ENCODE peak calls at places on chromosomes 16 and 17, in seven cellular contexts. B is lower lobe of right lung, O is psoas muscle, P is stomach, I is GM23338, A is GM12865, D is fibroblast of mammary gland. H is an unnamed sample.

GRCh38 chr16:30778549-30779244 is 8.3 kb downstream of the ZNF629 start:
- DNase-seq in B (no peak), O (peak), P (no peak), I (peak), A (peak), D (peak), H (no peak)

GRCh38 chr17:10126554-10127493 is 71.6 kb downstream of the GAS7 start:
- DNase-seq in B (no peak), O (peak), P (no peak), I (peak), A (no peak), D (peak), H (no peak)

GRCh38 chr17:58324409-58325288 is 3.9 kb downstream of the TSPOAP1 start:
- DNase-seq in B (peak), O (no peak), P (peak), I (peak), A (peak), D (no peak), H (no peak)

GRCh38 chr16:55898592-55898991 is 23.4 kb upstream of the CES5A start:
- DNase-seq in B (no peak), O (no peak), P (no peak), I (no peak), A (no peak), D (no peak), H (peak)

GRCh38 chr17:79851461-79851817 is 12.2 kb upstream of the CBX4 start:
- DNase-seq in B (peak), O (no peak), P (peak), I (no peak), A (no peak), D (no peak), H (peak)

GRCh38 chr16:85146922-85147651 is 34.8 kb upstream of the CIBAR2 start:
- DNase-seq in B (no peak), O (no peak), P (no peak), I (no peak), A (no peak), D (no peak), H (no peak)

GRCh38 chr17:46766493-46767491 is 51.7 kb downstream of the WNT3 start:
- DNase-seq in B (no peak), O (no peak), P (peak), I (no peak), A (no peak), D (no peak), H (no peak)

GRCh38 chr16:4297480-4297879 is 18.4 kb upstream of the GLIS2 start:
- DNase-seq in B (no peak), O (no peak), P (no peak), I (no peak), A (no peak), D (no peak), H (no peak)

GRCh38 chr16:50193594-50193993 is 40.5 kb downstream of the TENT4B start:
- DNase-seq in B (no peak), O (no peak), P (no peak), I (no peak), A (no peak), D (no peak), H (no peak)

GRCh38 chr17:64575431-64575830 is 68.7 kb downstream of the CEP95 start:
- DNase-seq in B (no peak), O (no peak), P (no peak), I (no peak), A (no peak), D (no peak), H (no peak)

GRCh38 chr16:1565083-1565805 is 31.8 kb downstream of the TMEM204 start:
- DNase-seq in B (no peak), O (no peak), P (no peak), I (no peak), A (no peak), D (no peak), H (no peak)

GRCh38 chr17:9907883-9908648 is 3.0 kb upstream of the RCVRN start:
- DNase-seq in B (no peak), O (no peak), P (no peak), I (no peak), A (no peak), D (no peak), H (no peak)

GRCh38 chr16:31269541-31269940 is 9.8 kb downstream of the ITGAM start:
- DNase-seq in B (no peak), O (no peak), P (no peak), I (no peak), A (no peak), D (no peak), H (no peak)

GRCh38 chr17:81821147-81821546 is 11.9 kb downstream of the MCRIP1 start:
- DNase-seq in B (no peak), O (no peak), P (no peak), I (no peak), A (no peak), D (no peak), H (no peak)

GRCh38 chr17:49252148-49252682 is 21.6 kb upstream of the PHOSPHO1 start:
- DNase-seq in B (peak), O (peak), P (no peak), I (no peak), A (no peak), D (peak), H (no peak)

GRCh38 chr16:74605746-74606520 is 981 bp downstream of the GLG1 start:
- DNase-seq in B (no peak), O (no peak), P (no peak), I (no peak), A (no peak), D (no peak), H (no peak)

GRCh38 chr17:48704521-48704920 is 17.8 kb downstream of the PRAC1 start:
- DNase-seq in B (no peak), O (no peak), P (no peak), I (no peak), A (no peak), D (no peak), H (no peak)

GRCh38 chr16:72285728-72286127 is 113.8 kb upstream of the PMFBP1 start:
- DNase-seq in B (no peak), O (no peak), P (no peak), I (no peak), A (no peak), D (peak), H (no peak)

GRCh38 chr17:6147054-6147453 is 76.9 kb downstream of the WSCD1 start:
- DNase-seq in B (no peak), O (no peak), P (no peak), I (no peak), A (no peak), D (no peak), H (no peak)

GRCh38 chr16:58882292-58882691 is 148.2 kb upstream of the GOT2 start:
- DNase-seq in B (no peak), O (no peak), P (no peak), I (no peak), A (peak), D (no peak), H (no peak)

GRCh38 chr17:20203761-20204263 is 194.7 kb downstream of the SPECC1 start:
- DNase-seq in B (no peak), O (no peak), P (no peak), I (no peak), A (peak), D (peak), H (no peak)

GRCh38 chr16:65895486-65895885 is 471.0 kb upstream of the CDH5 start:
- DNase-seq in B (no peak), O (no peak), P (no peak), I (no peak), A (no peak), D (no peak), H (no peak)

GRCh38 chr17:31754239-31754945 is 104.7 kb downstream of the COPRS start:
- DNase-seq in B (no peak), O (no peak), P (no peak), I (no peak), A (no peak), D (peak), H (no peak)

GRCh38 chr16:1054660-1055556 is 17.6 kb upstream of the SSTR5 start:
- DNase-seq in B (peak), O (peak), P (peak), I (peak), A (peak), D (peak), H (no peak)

DNA sequence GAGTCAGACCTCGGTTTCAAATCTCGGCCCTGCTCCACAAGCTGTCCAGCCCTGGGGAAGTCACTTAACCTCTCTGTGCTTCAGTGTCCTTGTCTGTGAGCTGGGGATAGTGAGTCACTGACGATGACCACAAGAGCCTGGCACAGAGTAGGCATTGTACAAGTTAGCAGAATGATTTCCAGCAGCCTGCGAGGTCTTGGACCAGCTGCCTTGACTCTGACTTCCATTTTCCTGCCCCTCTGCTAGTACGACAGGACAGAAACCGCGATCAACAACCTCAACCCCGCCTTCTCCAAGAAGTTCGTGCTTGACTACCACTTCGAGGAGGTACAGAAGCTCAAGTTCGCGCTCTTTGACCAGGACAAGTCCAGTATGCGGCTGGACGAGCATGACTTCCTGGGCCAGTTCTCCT is 20.7 kb downstream of the CPNE2 start:
- DNase-seq in B (no peak), O (no peak), P (no peak), I (no peak), A (peak), D (peak), H (no peak)
- TF ChIP-seq CTCF in B (no peak), O (no peak), P (no peak), I (no peak), A (no peak), D (no peak), H (no peak)

GRCh38 chr17:78678220-78678554 is 101.0 kb upstream of the DNAH17 start:
- DNase-seq in B (no peak), O (peak), P (no peak), I (no peak), A (no peak), D (no peak), H (no peak)

GRCh38 chr17:78677303-78678219 is 100.4 kb upstream of the DNAH17 start:
- DNase-seq in B (no peak), O (peak), P (no peak), I (no peak), A (no peak), D (no peak), H (no peak)

GRCh38 chr17:78675316-78675616 is 98.1 kb upstream of the DNAH17 start:
- DNase-seq in B (no peak), O (no peak), P (no peak), I (no peak), A (no peak), D (no peak), H (peak)

GRCh38 chr17:78675836-78676235 is 98.6 kb upstream of the DNAH17 start:
- DNase-seq in B (no peak), O (no peak), P (no peak), I (no peak), A (no peak), D (no peak), H (peak)

GRCh38 chr17:78676415-78677302 is 99.5 kb upstream of the DNAH17 start:
- DNase-seq in B (no peak), O (no peak), P (no peak), I (no peak), A (no peak), D (no peak), H (peak)
- H3K4me3 ChIP-seq in B (no peak), O (no peak), P (no peak), I (no peak), A (no peak), D (no peak), H (no peak)

DNA sequence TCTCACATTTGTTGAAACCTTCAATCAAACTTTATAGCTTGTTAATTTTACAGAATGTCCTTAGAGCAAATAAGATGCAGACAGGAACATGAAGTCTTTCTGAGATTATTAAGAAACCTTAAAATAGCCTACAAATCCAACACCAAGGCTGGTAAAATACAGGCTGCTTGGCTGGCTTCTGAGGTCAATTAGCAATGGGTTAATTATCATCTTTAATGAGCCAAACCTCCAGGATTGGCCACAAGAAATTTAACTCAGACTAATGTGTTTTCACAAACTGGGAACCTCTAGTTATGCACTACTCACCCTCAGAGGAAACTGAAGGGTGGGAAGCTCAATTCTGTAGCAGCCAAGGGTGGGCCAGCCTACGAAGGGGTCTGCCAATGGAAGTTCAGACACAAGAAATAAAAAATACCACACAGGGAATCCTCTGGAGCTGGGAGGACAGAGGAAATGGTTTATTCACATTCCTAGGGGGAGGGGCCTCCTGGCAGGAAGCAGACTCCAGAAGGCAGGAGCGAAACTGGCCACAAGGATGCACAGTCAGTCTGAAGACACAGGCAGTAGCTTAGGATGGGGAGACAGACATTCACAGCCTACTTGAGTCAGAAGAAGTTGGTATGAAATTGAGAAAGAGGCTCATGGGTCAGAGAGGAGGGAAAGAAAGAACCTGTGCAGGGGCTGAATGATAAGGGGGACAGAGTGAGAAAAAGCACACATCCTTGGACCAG is 36.1 kb downstream of the HIC1 start:
- DNase-seq in B (no peak), O (peak), P (no peak), I (peak), A (peak), D (peak), H (no peak)
- TF ChIP-seq CTCF in B (peak), O (peak), P (no peak), I (peak), A (no peak), D (peak), H (no peak)

DNA sequence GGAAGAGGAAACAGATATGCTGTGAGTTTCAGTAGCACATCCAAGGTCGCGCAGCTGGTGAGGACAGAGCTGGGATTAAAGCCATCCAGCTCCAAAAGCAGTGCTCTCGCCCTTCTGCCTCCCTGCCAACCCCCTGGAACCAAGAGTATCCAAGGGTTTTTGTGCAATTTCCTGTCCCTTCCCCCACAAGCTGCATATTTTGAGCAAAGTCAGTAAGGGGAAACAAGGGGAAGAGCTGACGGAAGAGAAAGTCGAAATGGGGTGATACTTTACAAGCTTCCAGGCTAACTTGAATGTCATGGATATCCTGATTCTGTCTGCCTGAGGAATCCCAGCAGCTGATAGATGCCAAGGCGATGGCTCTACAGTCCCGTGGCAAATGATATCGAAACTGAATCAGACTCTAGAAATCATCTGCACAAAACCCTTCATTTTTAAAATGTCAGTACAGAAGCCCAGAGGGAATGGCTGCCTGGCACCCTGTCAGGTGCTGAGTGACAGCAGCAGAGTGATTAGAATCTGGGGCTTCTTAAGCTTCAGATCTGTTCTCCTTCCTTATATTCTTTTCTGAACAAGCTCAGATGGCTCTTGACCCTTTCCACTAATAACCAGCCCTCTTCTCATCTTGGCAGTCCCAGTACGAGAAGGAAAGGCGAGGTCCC is 42.9 kb upstream of the TEKT3 start:
- DNase-seq in B (no peak), O (peak), P (no peak), I (peak), A (no peak), D (peak), H (no peak)
- H3K4me3 ChIP-seq in B (peak), O (peak), P (no peak), I (no peak), A (no peak), D (peak), H (peak)

DNA sequence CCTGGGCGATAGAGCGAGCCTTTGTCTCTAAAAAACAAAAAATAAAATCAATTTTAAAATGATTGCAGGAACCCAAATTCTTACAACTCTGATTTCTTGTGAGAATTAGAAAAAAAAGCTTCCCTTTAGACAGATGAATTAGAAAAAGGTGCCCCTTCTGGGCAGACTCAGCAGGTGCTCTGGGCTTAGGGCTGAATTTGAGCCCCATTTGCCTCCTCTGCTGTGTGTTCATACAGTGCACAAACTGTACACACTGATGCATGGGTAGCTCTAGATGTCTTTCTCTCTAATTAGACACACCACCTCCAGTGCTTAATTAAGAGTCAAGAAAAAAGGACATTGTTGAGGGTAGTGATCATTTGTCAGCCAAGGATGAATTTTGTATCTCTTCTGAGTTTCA is 38.5 kb upstream of the NOL11 start:
- DNase-seq in B (no peak), O (no peak), P (no peak), I (no peak), A (peak), D (no peak), H (no peak)
- TF ChIP-seq CTCF in B (no peak), O (no peak), P (no peak), I (no peak), A (peak), D (no peak), H (no peak)

DNA sequence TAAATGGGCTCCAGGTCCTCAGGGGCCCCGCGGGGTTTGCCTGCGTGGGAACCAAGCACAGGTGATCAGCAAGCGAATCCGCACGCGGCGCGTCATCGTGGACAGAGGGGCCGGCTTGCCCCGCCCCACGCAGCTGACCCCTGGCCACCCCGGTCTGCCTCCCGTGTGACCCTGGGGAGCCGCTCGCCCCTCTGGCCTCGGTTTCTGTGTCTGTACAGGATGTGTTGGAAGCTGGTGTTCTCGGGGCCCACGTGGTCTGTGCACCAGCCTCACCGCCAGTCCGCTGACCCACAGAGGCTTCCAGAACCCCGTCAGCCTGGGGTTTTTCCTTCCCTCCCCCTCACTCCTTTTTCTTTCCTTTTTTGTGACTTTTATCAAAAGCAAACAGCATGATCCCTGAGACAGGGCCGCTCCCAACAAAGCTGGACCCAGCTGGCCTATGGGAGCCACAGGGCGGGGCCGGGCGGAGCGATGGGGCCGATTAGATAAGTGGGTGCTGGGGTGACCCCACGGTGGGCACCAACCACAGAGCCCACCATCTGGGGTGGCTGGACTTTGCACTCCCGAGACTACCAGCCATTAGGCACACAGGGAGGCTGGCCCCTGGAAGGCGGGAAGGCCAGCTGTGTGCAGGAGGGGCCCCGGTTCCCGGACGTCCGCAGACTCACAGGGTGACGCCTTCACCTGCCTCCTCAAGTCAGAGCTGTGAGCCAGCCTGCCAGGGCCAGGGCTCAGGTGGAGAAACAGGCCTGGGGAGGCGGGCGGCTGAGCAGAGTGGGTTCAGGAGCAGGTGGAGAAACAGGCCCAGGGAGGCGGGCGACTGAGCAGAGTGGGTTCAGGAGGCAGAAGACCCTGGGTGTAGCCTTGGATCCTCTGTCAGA is 56.0 kb downstream of the ZFPM1 start:
- DNase-seq in B (no peak), O (no peak), P (peak), I (no peak), A (no peak), D (no peak), H (no peak)
- H3K4me3 ChIP-seq in B (no peak), O (no peak), P (no peak), I (no peak), A (no peak), D (no peak), H (no peak)

GRCh38 chr17:75878174-75878998 is at the start of gene TRIM47:
- DNase-seq in B (peak), O (peak), P (peak), I (peak), A (no peak), D (peak), H (peak)
- TF ChIP-seq CTCF in B (no peak), O (no peak), P (no peak), I (peak), A (no peak), D (peak), H (no peak)